ENCODE peak calls at places on chromosomes 12 and 14, in seven cellular contexts. One of them, this sample, is unnamed.

GRCh38 chr12:9786726-9787339 is 26.1 kb upstream of the CD69 start:
- DNase-seq in GM12878: no peak
- DNase-seq in K562: no peak
- DNase-seq in H1: no peak
- DNase-seq in HepG2: no peak
- DNase-seq in HCT116: no peak
- DNase-seq in SK-N-SH: no peak
- DNase-seq in this sample: no peak

GRCh38 chr12:44155349-44155748 is 319.5 kb downstream of the TMEM117 start:
- DNase-seq in GM12878: no peak
- DNase-seq in HepG2: no peak
- DNase-seq in HCT116: no peak
- DNase-seq in H1: no peak
- DNase-seq in K562: no peak
- DNase-seq in SK-N-SH: no peak
- DNase-seq in this sample: no peak

GRCh38 chr14:50399251-50400032 is 2.8 kb upstream of the CDKL1 start:
- DNase-seq in GM12878: no peak
- DNase-seq in HepG2: no peak
- DNase-seq in HCT116: peak
- DNase-seq in K562: no peak
- DNase-seq in H1: no peak
- DNase-seq in SK-N-SH: no peak
- DNase-seq in this sample: peak

GRCh38 chr12:116456683-116457082 is 102.5 kb upstream of the MAP1LC3B2 start:
- DNase-seq in GM12878: no peak
- DNase-seq in HCT116: no peak
- DNase-seq in SK-N-SH: no peak
- DNase-seq in H1: no peak
- DNase-seq in K562: no peak
- DNase-seq in HepG2: no peak
- DNase-seq in this sample: no peak

GRCh38 chr12:50572760-50573159 is 68.0 kb downstream of the DIP2B start:
- DNase-seq in H1: no peak
- DNase-seq in GM12878: no peak
- DNase-seq in SK-N-SH: no peak
- DNase-seq in HCT116: no peak
- DNase-seq in K562: no peak
- DNase-seq in HepG2: no peak
- DNase-seq in this sample: no peak

GRCh38 chr12:121614872-121615467 is 11.4 kb upstream of the ORAI1 start:
- DNase-seq in K562: no peak
- DNase-seq in HepG2: no peak
- DNase-seq in GM12878: no peak
- DNase-seq in SK-N-SH: no peak
- DNase-seq in HCT116: no peak
- DNase-seq in H1: no peak
- DNase-seq in this sample: no peak

GRCh38 chr14:50347521-50347920 is 35.4 kb downstream of the DMAC2L start:
- DNase-seq in HCT116: no peak
- DNase-seq in SK-N-SH: no peak
- DNase-seq in H1: no peak
- DNase-seq in HepG2: no peak
- DNase-seq in GM12878: no peak
- DNase-seq in K562: peak
- DNase-seq in this sample: peak

GRCh38 chr14:33938131-33938949 is 12.5 kb downstream of the EGLN3 start:
- DNase-seq in SK-N-SH: peak
- DNase-seq in GM12878: peak
- DNase-seq in K562: peak
- DNase-seq in H1: peak
- DNase-seq in HepG2: peak
- DNase-seq in HCT116: peak
- DNase-seq in this sample: peak

GRCh38 chr12:7083125-7083524 is 9.1 kb downstream of the C1R start:
- DNase-seq in HCT116: no peak
- DNase-seq in HepG2: no peak
- DNase-seq in GM12878: no peak
- DNase-seq in SK-N-SH: no peak
- DNase-seq in H1: no peak
- DNase-seq in K562: no peak
- DNase-seq in this sample: no peak

GRCh38 chr14:55914771-55915170 is 203.4 kb upstream of the PELI2 start:
- DNase-seq in SK-N-SH: no peak
- DNase-seq in H1: no peak
- DNase-seq in HCT116: no peak
- DNase-seq in K562: no peak
- DNase-seq in HepG2: no peak
- DNase-seq in GM12878: no peak
- DNase-seq in this sample: no peak

GRCh38 chr14:95500772-95501401 is 15.6 kb downstream of the SYNE3 start:
- DNase-seq in H1: no peak
- DNase-seq in HepG2: no peak
- DNase-seq in GM12878: no peak
- DNase-seq in K562: no peak
- DNase-seq in HCT116: no peak
- DNase-seq in SK-N-SH: no peak
- DNase-seq in this sample: no peak
- TF ChIP-seq JUND in H1: no peak
- TF ChIP-seq JUND in HepG2: no peak
- TF ChIP-seq JUND in GM12878: no peak
- TF ChIP-seq JUND in K562: no peak
- TF ChIP-seq JUND in HCT116: peak
- TF ChIP-seq JUND in SK-N-SH: peak
- TF ChIP-seq JUND in this sample: no peak

GRCh38 chr12:52180971-52181628 is 10.7 kb downstream of the KRT80 start:
- DNase-seq in K562: no peak
- DNase-seq in HCT116: no peak
- DNase-seq in H1: no peak
- DNase-seq in SK-N-SH: no peak
- DNase-seq in HepG2: no peak
- DNase-seq in GM12878: no peak
- DNase-seq in this sample: no peak
- TF ChIP-seq JUND in K562: no peak
- TF ChIP-seq JUND in HCT116: no peak
- TF ChIP-seq JUND in H1: no peak
- TF ChIP-seq JUND in SK-N-SH: no peak
- TF ChIP-seq JUND in HepG2: no peak
- TF ChIP-seq JUND in GM12878: no peak
- TF ChIP-seq JUND in this sample: no peak

GRCh38 chr14:96805906-96806305 is 8.7 kb downstream of the VRK1 start:
- DNase-seq in K562: no peak
- DNase-seq in HepG2: no peak
- DNase-seq in HCT116: no peak
- DNase-seq in H1: no peak
- DNase-seq in SK-N-SH: no peak
- DNase-seq in GM12878: no peak
- DNase-seq in this sample: no peak
- TF ChIP-seq JUND in K562: no peak
- TF ChIP-seq JUND in HepG2: no peak
- TF ChIP-seq JUND in HCT116: no peak
- TF ChIP-seq JUND in H1: no peak
- TF ChIP-seq JUND in SK-N-SH: no peak
- TF ChIP-seq JUND in GM12878: no peak
- TF ChIP-seq JUND in this sample: no peak

GRCh38 chr14:77040059-77040308 is 11.5 kb upstream of the IRF2BPL start:
- DNase-seq in GM12878: no peak
- DNase-seq in H1: no peak
- DNase-seq in HepG2: no peak
- DNase-seq in K562: no peak
- DNase-seq in SK-N-SH: peak
- DNase-seq in HCT116: no peak
- DNase-seq in this sample: no peak

GRCh38 chr14:77040995-77041744 is 12.7 kb upstream of the IRF2BPL start:
- DNase-seq in SK-N-SH: no peak
- DNase-seq in K562: no peak
- DNase-seq in HepG2: no peak
- DNase-seq in H1: no peak
- DNase-seq in HCT116: no peak
- DNase-seq in GM12878: no peak
- DNase-seq in this sample: no peak

GRCh38 chr14:77040309-77040994 is 11.9 kb upstream of the IRF2BPL start:
- DNase-seq in HepG2: peak
- DNase-seq in HCT116: peak
- DNase-seq in SK-N-SH: peak
- DNase-seq in H1: peak
- DNase-seq in K562: peak
- DNase-seq in GM12878: peak
- DNase-seq in this sample: no peak

GRCh38 chr14:77043177-77043983 is 14.9 kb upstream of the IRF2BPL start:
- DNase-seq in SK-N-SH: no peak
- DNase-seq in HCT116: no peak
- DNase-seq in K562: no peak
- DNase-seq in HepG2: peak
- DNase-seq in GM12878: peak
- DNase-seq in H1: no peak
- DNase-seq in this sample: no peak

GRCh38 chr14:77041837-77042557 is 13.5 kb upstream of the IRF2BPL start:
- DNase-seq in GM12878: no peak
- DNase-seq in K562: no peak
- DNase-seq in SK-N-SH: no peak
- DNase-seq in H1: no peak
- DNase-seq in HepG2: no peak
- DNase-seq in HCT116: no peak
- DNase-seq in this sample: peak
- TF ChIP-seq JUND in GM12878: no peak
- TF ChIP-seq JUND in K562: no peak
- TF ChIP-seq JUND in SK-N-SH: peak
- TF ChIP-seq JUND in H1: no peak
- TF ChIP-seq JUND in HepG2: no peak
- TF ChIP-seq JUND in HCT116: no peak
- TF ChIP-seq JUND in this sample: no peak

DNA sequence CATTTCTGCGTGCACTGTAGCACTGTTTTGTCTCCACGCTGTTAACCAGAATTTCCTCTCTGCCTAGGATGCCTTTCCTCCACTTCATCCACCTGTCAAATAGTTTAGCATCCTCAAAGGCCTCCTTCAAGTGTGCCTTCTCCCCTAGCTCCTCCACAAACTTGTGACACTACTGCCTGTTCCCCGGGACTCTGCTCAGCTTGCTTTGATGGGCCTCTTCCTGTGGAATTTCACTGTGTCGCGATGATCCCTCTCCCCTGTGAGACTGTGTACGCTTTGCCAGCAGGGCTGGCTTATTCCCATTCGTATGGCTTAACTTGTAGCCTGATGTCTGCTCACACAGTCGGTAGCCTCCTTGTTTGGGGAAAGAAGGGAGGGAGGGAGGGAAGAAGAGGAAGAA is 426.8 kb downstream of the VRK1 start:
- DNase-seq in SK-N-SH: no peak
- DNase-seq in GM12878: no peak
- DNase-seq in H1: no peak
- DNase-seq in K562: no peak
- DNase-seq in HCT116: no peak
- DNase-seq in HepG2: no peak
- DNase-seq in this sample: no peak
- TF ChIP-seq JUND in SK-N-SH: no peak
- TF ChIP-seq JUND in GM12878: no peak
- TF ChIP-seq JUND in H1: no peak
- TF ChIP-seq JUND in K562: no peak
- TF ChIP-seq JUND in HCT116: no peak
- TF ChIP-seq JUND in HepG2: no peak
- TF ChIP-seq JUND in this sample: no peak